ENCODE peak calls at places on chromosome 7, in six cellular contexts. L is esophagus squamous epithelium, G is fibroblast of lung, Q is IMR-90, M is astrocyte, C is fibroblast of pulmonary artery. Y is an unnamed sample.

GRCh38 chr7:127768241-127768640 is 116.2 kb downstream of the SND1 start:
- DNase-seq in L (no peak), G (peak; percentile 75), Q (peak; percentile 34), M (peak; percentile 62), C (no peak), Y (no peak)

GRCh38 chr7:16491148-16491547 is 25.6 kb upstream of the SOSTDC1 start:
- DNase-seq in L (no peak), G (peak; percentile 10), Q (no peak), M (no peak), C (no peak), Y (no peak)

GRCh38 chr7:12244129-12244528 is 33.0 kb downstream of the TMEM106B start:
- DNase-seq in L (no peak), G (peak; percentile 27), Q (peak; percentile 8), M (no peak), C (peak; percentile 25), Y (no peak)

GRCh38 chr7:74480861-74481417 is 27.2 kb downstream of the GTF2IRD1 start:
- DNase-seq in L (no peak), G (peak; percentile 79), Q (peak; percentile 51), M (peak; percentile 70), C (peak; percentile 85), Y (peak; percentile 36)

GRCh38 chr7:86282014-86282682 is 361.6 kb upstream of the GRM3 start:
- DNase-seq in L (no peak), G (no peak), Q (no peak), M (no peak), C (no peak), Y (no peak)

GRCh38 chr7:140542226-140542625 is 62.9 kb upstream of the MKRN1 start:
- DNase-seq in L (no peak), G (peak; percentile 65), Q (peak; percentile 63), M (peak; percentile 48), C (peak; percentile 77), Y (peak; percentile 50)

GRCh38 chr7:128747327-128748079 is 8.3 kb downstream of the CALU start:
- DNase-seq in L (no peak), G (peak; percentile 23), Q (no peak), M (no peak), C (no peak), Y (no peak)

GRCh38 chr7:7802531-7802930 is 84.1 kb upstream of the RPA3 start:
- DNase-seq in L (no peak), G (no peak), Q (no peak), M (no peak), C (no peak), Y (no peak)

GRCh38 chr7:149733131-149733531 is 40.3 kb downstream of the ZNF467 start:
- DNase-seq in L (no peak), G (no peak), Q (no peak), M (no peak), C (no peak), Y (no peak)

GRCh38 chr7:147670759-147671158 is 919.8 kb upstream of the C7orf33 start:
- DNase-seq in L (no peak), G (no peak), Q (no peak), M (no peak), C (no peak), Y (no peak)

GRCh38 chr7:30028749-30029635 is 780 bp downstream of the PLEKHA8 start:
- DNase-seq in L (no peak), G (peak; percentile 47), Q (peak; percentile 19), M (peak; percentile 27), C (peak; percentile 37), Y (peak; percentile 44)

GRCh38 chr7:50486512-50486911 is 36.4 kb upstream of the FIGNL1 start:
- DNase-seq in L (no peak), G (no peak), Q (no peak), M (no peak), C (no peak), Y (no peak)

GRCh38 chr7:78924581-78924980 is 528.9 kb downstream of the MAGI2 start:
- DNase-seq in L (no peak), G (peak; percentile 17), Q (peak; percentile 43), M (peak; percentile 1), C (peak; percentile 35), Y (no peak)

GRCh38 chr7:73891178-73891885 is 30.4 kb downstream of the TMEM270 start:
- DNase-seq in L (no peak), G (peak; percentile 22), Q (peak; percentile 37), M (no peak), C (no peak), Y (no peak)

GRCh38 chr7:108598153-108598552 is 28.5 kb downstream of the DNAJB9 start:
- DNase-seq in L (no peak), G (no peak), Q (no peak), M (no peak), C (no peak), Y (no peak)

GRCh38 chr7:74153736-74154135 is 20.4 kb upstream of the EIF4H start:
- DNase-seq in L (no peak), G (no peak), Q (no peak), M (no peak), C (no peak), Y (no peak)

GRCh38 chr7:117401293-117402002 is 25.8 kb downstream of the ASZ1 start:
- DNase-seq in L (no peak), G (no peak), Q (peak; percentile 18), M (no peak), C (peak; percentile 20), Y (no peak)

GRCh38 chr7:70568674-70569334 is 563.1 kb upstream of the GALNT17 start:
- DNase-seq in L (no peak), G (peak; percentile 31), Q (no peak), M (peak; percentile 26), C (no peak), Y (peak; percentile 31)

GRCh38 chr7:74579800-74580685 is 77.5 kb upstream of the GTF2I start:
- DNase-seq in L (no peak), G (peak; percentile 26), Q (peak; percentile 36), M (no peak), C (peak; percentile 43), Y (no peak)

GRCh38 chr7:151109094-151110048 is 23.1 kb downstream of the AGAP3 start:
- DNase-seq in L (no peak), G (no peak), Q (no peak), M (no peak), C (peak; percentile 45), Y (no peak)

GRCh38 chr7:140478361-140479061 is 794 bp downstream of the MKRN1 start:
- DNase-seq in L (no peak), G (peak; percentile 43), Q (peak; percentile 27), M (peak; percentile 22), C (peak; percentile 43), Y (peak; percentile 39)

GRCh38 chr7:152362128-152362926 is 73.5 kb downstream of the KMT2C start:
- DNase-seq in L (no peak), G (no peak), Q (no peak), M (no peak), C (no peak), Y (no peak)

GRCh38 chr7:152292897-152293296 is 142.9 kb downstream of the KMT2C start:
- DNase-seq in L (no peak), G (no peak), Q (no peak), M (no peak), C (no peak), Y (no peak)

GRCh38 chr7:111486472-111487142 is 75.7 kb downstream of the IMMP2L start:
- DNase-seq in L (no peak), G (peak; percentile 39), Q (peak; percentile 67), M (peak; percentile 38), C (peak; percentile 79), Y (no peak)

GRCh38 chr7:131800008-131800407 is 243.6 kb upstream of the PODXL start:
- DNase-seq in L (no peak), G (no peak), Q (no peak), M (no peak), C (no peak), Y (no peak)

GRCh38 chr7:158273138-158273651 is 314.4 kb downstream of the PTPRN2 start:
- DNase-seq in L (no peak), G (no peak), Q (no peak), M (no peak), C (no peak), Y (no peak)

GRCh38 chr7:28296571-28297483 is 115.5 kb upstream of the CREB5 start:
- DNase-seq in L (no peak), G (peak; percentile 29), Q (peak; percentile 56), M (no peak), C (peak; percentile 47), Y (no peak)

GRCh38 chr7:100191775-100192174 is 14.1 kb downstream of the STAG3 start:
- DNase-seq in L (no peak), G (peak; percentile 72), Q (peak; percentile 78), M (peak; percentile 65), C (peak; percentile 73), Y (no peak)

GRCh38 chr7:50673096-50673495 is 107.9 kb upstream of the DDC start:
- DNase-seq in L (no peak), G (no peak), Q (no peak), M (no peak), C (no peak), Y (no peak)

GRCh38 chr7:56287429-56288138 is 171.4 kb upstream of the NUPR2 start:
- DNase-seq in L (no peak), G (no peak), Q (no peak), M (no peak), C (no peak), Y (peak; percentile 5)

GRCh38 chr7:98366562-98366938 is 34.3 kb downstream of the BAIAP2L1 start:
- DNase-seq in L (no peak), G (no peak), Q (no peak), M (no peak), C (no peak), Y (no peak)

GRCh38 chr7:159006610-159007130 is 138.0 kb downstream of the VIPR2 start:
- DNase-seq in L (no peak), G (no peak), Q (no peak), M (no peak), C (no peak), Y (no peak)

GRCh38 chr7:6164491-6164890 is 107.9 kb downstream of the CYTH3 start:
- DNase-seq in L (no peak), G (no peak), Q (no peak), M (no peak), C (no peak), Y (peak; percentile 58)
- TF ChIP-seq CTCF in L (no peak), G (no peak), Q (peak; percentile 7), M (no peak), C (peak; percentile 11), Y (peak; percentile 19)

DNA sequence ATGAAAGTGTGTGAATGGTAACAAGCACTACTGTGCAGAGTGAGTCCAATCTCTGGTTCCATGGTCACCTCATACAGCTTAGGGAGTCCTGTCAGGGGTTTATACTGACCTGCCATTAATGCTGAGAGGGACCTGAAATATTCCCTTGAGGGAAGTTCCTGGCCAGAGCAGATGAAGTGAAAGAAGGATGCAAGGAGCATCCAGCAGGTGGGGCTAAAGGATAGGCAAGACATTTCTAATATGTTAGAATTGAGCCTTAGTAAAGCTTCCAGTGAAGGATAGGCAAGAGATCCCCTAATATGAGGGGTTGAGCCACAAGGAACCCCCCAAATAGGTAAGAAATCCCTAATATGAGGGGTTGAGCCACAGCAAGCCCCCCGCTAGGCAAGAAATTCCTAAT is 25.5 kb upstream of the FAM221A start:
- DNase-seq in L (no peak), G (no peak), Q (peak; percentile 31), M (no peak), C (peak; percentile 18), Y (no peak)
- TF ChIP-seq CTCF in L (no peak), G (peak; percentile 18), Q (peak; percentile 41), M (no peak), C (peak; percentile 36), Y (no peak)

GRCh38 chr7:101507791-101508252 is 121.3 kb downstream of the MYL10 start:
- DNase-seq in L (no peak), G (peak; percentile 26), Q (peak; percentile 42), M (no peak), C (peak; percentile 46), Y (no peak)
- TF ChIP-seq CTCF in L (peak; percentile 27), G (peak; percentile 54), Q (peak; percentile 88), M (peak; percentile 82), C (peak; percentile 51), Y (peak; percentile 33)

GRCh38 chr7:15197359-15197977 is 294.9 kb upstream of the DGKB start:
- DNase-seq in L (no peak), G (peak; percentile 11), Q (no peak), M (peak; percentile 4), C (no peak), Y (no peak)

GRCh38 chr7:15199482-15199881 is 296.9 kb upstream of the DGKB start:
- DNase-seq in L (no peak), G (peak; percentile 11), Q (peak; percentile 1), M (no peak), C (peak; percentile 29), Y (no peak)
- TF ChIP-seq CTCF in L (no peak), G (no peak), Q (peak; percentile 18), M (peak; percentile 15), C (peak; percentile 44), Y (peak; percentile 36)

Y was measured in heart right ventricle.